ENCODE peak calls at places on chromosomes 11 and 22, in nine cellular contexts. One of them, this sample, is unnamed.

GRCh38 chr11:79314906-79315689 is 125.7 kb downstream of the TENM4 start:
- DNase-seq in SK-N-SH: no peak
- DNase-seq in pancreas: no peak
- DNase-seq in uterus: no peak
- DNase-seq in heart right ventricle: no peak
- DNase-seq in CD8-positive, alpha-beta T cell: no peak
- DNase-seq in breast epithelium: no peak
- DNase-seq in tibial nerve: no peak
- DNase-seq in HCT116: no peak
- DNase-seq in this sample: no peak

GRCh38 chr22:37744589-37744988 is 47.7 kb downstream of the TRIOBP start:
- DNase-seq in SK-N-SH: no peak
- DNase-seq in breast epithelium: no peak
- DNase-seq in tibial nerve: no peak
- DNase-seq in HCT116: no peak
- DNase-seq in uterus: no peak
- DNase-seq in pancreas: no peak
- DNase-seq in heart right ventricle: no peak
- DNase-seq in CD8-positive, alpha-beta T cell: no peak
- DNase-seq in this sample: no peak

GRCh38 chr11:64276653-64277431 is 7.6 kb downstream of the BAD start:
- DNase-seq in CD8-positive, alpha-beta T cell: no peak
- DNase-seq in SK-N-SH: no peak
- DNase-seq in heart right ventricle: no peak
- DNase-seq in tibial nerve: no peak
- DNase-seq in uterus: no peak
- DNase-seq in HCT116: no peak
- DNase-seq in pancreas: no peak
- DNase-seq in breast epithelium: no peak
- DNase-seq in this sample: no peak

GRCh38 chr22:47281126-47282106 is 519.0 kb downstream of the TBC1D22A start:
- DNase-seq in SK-N-SH: no peak
- DNase-seq in pancreas: no peak
- DNase-seq in heart right ventricle: no peak
- DNase-seq in CD8-positive, alpha-beta T cell: no peak
- DNase-seq in uterus: no peak
- DNase-seq in tibial nerve: no peak
- DNase-seq in breast epithelium: no peak
- DNase-seq in HCT116: no peak
- DNase-seq in this sample: no peak

GRCh38 chr22:40203568-40203967 is 25.8 kb downstream of the TNRC6B start:
- DNase-seq in CD8-positive, alpha-beta T cell: no peak
- DNase-seq in SK-N-SH: no peak
- DNase-seq in uterus: no peak
- DNase-seq in heart right ventricle: no peak
- DNase-seq in HCT116: no peak
- DNase-seq in pancreas: no peak
- DNase-seq in tibial nerve: no peak
- DNase-seq in breast epithelium: no peak
- DNase-seq in this sample: no peak

GRCh38 chr22:26460202-26460601 is 23.4 kb downstream of the HPS4 start:
- DNase-seq in tibial nerve: no peak
- DNase-seq in SK-N-SH: no peak
- DNase-seq in CD8-positive, alpha-beta T cell: no peak
- DNase-seq in HCT116: no peak
- DNase-seq in heart right ventricle: no peak
- DNase-seq in uterus: no peak
- DNase-seq in pancreas: no peak
- DNase-seq in breast epithelium: no peak
- DNase-seq in this sample: no peak

GRCh38 chr11:86523738-86524602 is 148.4 kb downstream of the ME3 start:
- DNase-seq in breast epithelium: no peak
- DNase-seq in CD8-positive, alpha-beta T cell: no peak
- DNase-seq in uterus: no peak
- DNase-seq in SK-N-SH: no peak
- DNase-seq in heart right ventricle: no peak
- DNase-seq in HCT116: peak; percentile 91
- DNase-seq in tibial nerve: no peak
- DNase-seq in pancreas: peak; percentile 30
- DNase-seq in this sample: no peak

GRCh38 chr11:67584881-67585873 is 1.6 kb downstream of the GSTP1 start:
- DNase-seq in CD8-positive, alpha-beta T cell: no peak
- DNase-seq in breast epithelium: no peak
- DNase-seq in heart right ventricle: no peak
- DNase-seq in SK-N-SH: peak; percentile 53
- DNase-seq in uterus: no peak
- DNase-seq in tibial nerve: no peak
- DNase-seq in pancreas: peak; percentile 58
- DNase-seq in HCT116: no peak
- DNase-seq in this sample: no peak

GRCh38 chr22:39088688-39089032 is 8.4 kb upstream of the APOBEC3H start:
- DNase-seq in pancreas: no peak
- DNase-seq in tibial nerve: no peak
- DNase-seq in uterus: no peak
- DNase-seq in SK-N-SH: no peak
- DNase-seq in breast epithelium: no peak
- DNase-seq in heart right ventricle: no peak
- DNase-seq in HCT116: no peak
- DNase-seq in CD8-positive, alpha-beta T cell: no peak
- DNase-seq in this sample: no peak

GRCh38 chr22:21916309-21916918 is 36.2 kb downstream of the PPM1F start:
- DNase-seq in SK-N-SH: peak; percentile 20
- DNase-seq in breast epithelium: no peak
- DNase-seq in heart right ventricle: no peak
- DNase-seq in uterus: no peak
- DNase-seq in HCT116: no peak
- DNase-seq in tibial nerve: no peak
- DNase-seq in CD8-positive, alpha-beta T cell: no peak
- DNase-seq in pancreas: no peak
- DNase-seq in this sample: no peak

GRCh38 chr11:443542-444199 is 1.9 kb upstream of the ANO9 start:
- DNase-seq in breast epithelium: no peak
- DNase-seq in SK-N-SH: no peak
- DNase-seq in uterus: no peak
- DNase-seq in pancreas: no peak
- DNase-seq in heart right ventricle: no peak
- DNase-seq in tibial nerve: no peak
- DNase-seq in HCT116: no peak
- DNase-seq in CD8-positive, alpha-beta T cell: no peak
- DNase-seq in this sample: no peak

GRCh38 chr22:26775394-26775793 is 118.0 kb downstream of the MIAT start:
- DNase-seq in pancreas: no peak
- DNase-seq in HCT116: no peak
- DNase-seq in CD8-positive, alpha-beta T cell: no peak
- DNase-seq in breast epithelium: no peak
- DNase-seq in tibial nerve: no peak
- DNase-seq in uterus: no peak
- DNase-seq in SK-N-SH: no peak
- DNase-seq in heart right ventricle: no peak
- DNase-seq in this sample: no peak

GRCh38 chr11:705646-706438 is at the start of gene EPS8L2:
- DNase-seq in HCT116: no peak
- DNase-seq in pancreas: peak; percentile 86
- DNase-seq in CD8-positive, alpha-beta T cell: no peak
- DNase-seq in heart right ventricle: no peak
- DNase-seq in uterus: no peak
- DNase-seq in SK-N-SH: peak; percentile 45
- DNase-seq in breast epithelium: peak; percentile 76
- DNase-seq in tibial nerve: no peak
- DNase-seq in this sample: no peak

GRCh38 chr11:119671048-119671447 is 58.0 kb downstream of the NECTIN1 start:
- DNase-seq in CD8-positive, alpha-beta T cell: no peak
- DNase-seq in SK-N-SH: peak; percentile 87
- DNase-seq in pancreas: peak; percentile 48
- DNase-seq in breast epithelium: no peak
- DNase-seq in HCT116: no peak
- DNase-seq in tibial nerve: peak; percentile 56
- DNase-seq in uterus: peak; percentile 84
- DNase-seq in heart right ventricle: peak; percentile 85
- DNase-seq in this sample: no peak

GRCh38 chr11:95487391-95487790 is 256.4 kb upstream of the SESN3 start:
- DNase-seq in uterus: no peak
- DNase-seq in tibial nerve: no peak
- DNase-seq in CD8-positive, alpha-beta T cell: no peak
- DNase-seq in pancreas: no peak
- DNase-seq in heart right ventricle: no peak
- DNase-seq in SK-N-SH: no peak
- DNase-seq in HCT116: no peak
- DNase-seq in breast epithelium: no peak
- DNase-seq in this sample: no peak

GRCh38 chr11:72720806-72721205 is 31.4 kb downstream of the ARAP1 start:
- DNase-seq in uterus: no peak
- DNase-seq in CD8-positive, alpha-beta T cell: no peak
- DNase-seq in SK-N-SH: no peak
- DNase-seq in HCT116: no peak
- DNase-seq in tibial nerve: no peak
- DNase-seq in heart right ventricle: no peak
- DNase-seq in breast epithelium: no peak
- DNase-seq in pancreas: peak; percentile 45
- DNase-seq in this sample: no peak
- H3K27ac ChIP-seq in uterus: peak overlapping the region; percentile 86
- H3K27ac ChIP-seq in CD8-positive, alpha-beta T cell: peak overlapping the region; percentile 80
- H3K27ac ChIP-seq in SK-N-SH: peak overlapping the region; percentile 96
- H3K27ac ChIP-seq in HCT116: no peak overlapping the region
- H3K27ac ChIP-seq in tibial nerve: peak overlapping the region; percentile 91
- H3K27ac ChIP-seq in heart right ventricle: peak overlapping the region; percentile 97
- H3K27ac ChIP-seq in breast epithelium: peak overlapping the region; percentile 85
- H3K27ac ChIP-seq in pancreas: peak overlapping the region; percentile 77
- H3K27ac ChIP-seq in this sample: peak overlapping the region; percentile 78

GRCh38 chr22:43956805-43957463 is 1.7 kb downstream of the SAMM50 start:
- DNase-seq in HCT116: no peak
- DNase-seq in SK-N-SH: no peak
- DNase-seq in breast epithelium: no peak
- DNase-seq in CD8-positive, alpha-beta T cell: no peak
- DNase-seq in tibial nerve: no peak
- DNase-seq in uterus: no peak
- DNase-seq in heart right ventricle: no peak
- DNase-seq in pancreas: no peak
- DNase-seq in this sample: no peak
- H3K4me3 ChIP-seq in HCT116: peak overlapping the region; percentile 95
- H3K4me3 ChIP-seq in SK-N-SH: peak overlapping the region; percentile 89
- H3K4me3 ChIP-seq in breast epithelium: peak overlapping the region; percentile 86
- H3K4me3 ChIP-seq in CD8-positive, alpha-beta T cell: no peak overlapping the region
- H3K4me3 ChIP-seq in tibial nerve: peak overlapping the region; percentile 81
- H3K4me3 ChIP-seq in uterus: no peak overlapping the region
- H3K4me3 ChIP-seq in heart right ventricle: peak overlapping the region; percentile 92
- H3K4me3 ChIP-seq in pancreas: no peak overlapping the region
- H3K4me3 ChIP-seq in this sample: no peak overlapping the region

GRCh38 chr22:46108564-46109473 is 41.5 kb upstream of the PPARA start:
- DNase-seq in pancreas: peak; percentile 82
- DNase-seq in tibial nerve: no peak
- DNase-seq in breast epithelium: no peak
- DNase-seq in CD8-positive, alpha-beta T cell: no peak
- DNase-seq in uterus: peak; percentile 72
- DNase-seq in SK-N-SH: peak; percentile 75
- DNase-seq in HCT116: no peak
- DNase-seq in heart right ventricle: peak; percentile 73
- DNase-seq in this sample: no peak
- H3K4me1 ChIP-seq in pancreas: peaks cover 61% of the 10 kb centered on the region
- H3K4me1 ChIP-seq in tibial nerve: peaks cover 81% of the 10 kb centered on the region
- H3K4me1 ChIP-seq in breast epithelium: peaks cover 64% of the 10 kb centered on the region
- H3K4me1 ChIP-seq in CD8-positive, alpha-beta T cell: no peaks in the 10 kb centered on the region
- H3K4me1 ChIP-seq in uterus: peaks cover 46% of the 10 kb centered on the region
- H3K4me1 ChIP-seq in SK-N-SH: peaks cover 43% of the 10 kb centered on the region
- H3K4me1 ChIP-seq in HCT116: peaks cover 8% of the 10 kb centered on the region
- H3K4me1 ChIP-seq in heart right ventricle: peaks cover 100% of the 10 kb centered on the region
- H3K4me1 ChIP-seq in this sample: no peaks in the 10 kb centered on the region

GRCh38 chr22:23213031-23213555 is 32.8 kb downstream of the BCR start:
- DNase-seq in tibial nerve: no peak
- DNase-seq in breast epithelium: no peak
- DNase-seq in SK-N-SH: no peak
- DNase-seq in heart right ventricle: no peak
- DNase-seq in pancreas: no peak
- DNase-seq in CD8-positive, alpha-beta T cell: no peak
- DNase-seq in uterus: no peak
- DNase-seq in HCT116: no peak
- DNase-seq in this sample: no peak
- H3K27ac ChIP-seq in tibial nerve: no peak overlapping the region
- H3K27ac ChIP-seq in breast epithelium: no peak overlapping the region
- H3K27ac ChIP-seq in SK-N-SH: peak overlapping the region; percentile 39
- H3K27ac ChIP-seq in heart right ventricle: no peak overlapping the region
- H3K27ac ChIP-seq in pancreas: no peak overlapping the region
- H3K27ac ChIP-seq in CD8-positive, alpha-beta T cell: no peak overlapping the region
- H3K27ac ChIP-seq in uterus: no peak overlapping the region
- H3K27ac ChIP-seq in HCT116: no peak overlapping the region
- H3K27ac ChIP-seq in this sample: no peak overlapping the region

GRCh38 chr11:3833461-3833860 is 7.3 kb downstream of the RHOG start:
- DNase-seq in pancreas: no peak
- DNase-seq in breast epithelium: no peak
- DNase-seq in CD8-positive, alpha-beta T cell: no peak
- DNase-seq in heart right ventricle: no peak
- DNase-seq in SK-N-SH: no peak
- DNase-seq in tibial nerve: no peak
- DNase-seq in uterus: no peak
- DNase-seq in HCT116: no peak
- DNase-seq in this sample: no peak

GRCh38 chr11:3836903-3837302 is 3.9 kb downstream of the RHOG start:
- DNase-seq in breast epithelium: no peak
- DNase-seq in tibial nerve: no peak
- DNase-seq in uterus: no peak
- DNase-seq in CD8-positive, alpha-beta T cell: peak; percentile 56
- DNase-seq in HCT116: no peak
- DNase-seq in heart right ventricle: peak; percentile 51
- DNase-seq in pancreas: no peak
- DNase-seq in SK-N-SH: no peak
- DNase-seq in this sample: peak; percentile 50

GRCh38 chr11:3834349-3835099 is 6.2 kb downstream of the RHOG start:
- DNase-seq in breast epithelium: no peak
- DNase-seq in HCT116: no peak
- DNase-seq in uterus: no peak
- DNase-seq in tibial nerve: peak; percentile 63
- DNase-seq in pancreas: no peak
- DNase-seq in SK-N-SH: no peak
- DNase-seq in heart right ventricle: no peak
- DNase-seq in CD8-positive, alpha-beta T cell: no peak
- DNase-seq in this sample: no peak

GRCh38 chr11:3835752-3836151 is 5.0 kb downstream of the RHOG start:
- DNase-seq in SK-N-SH: no peak
- DNase-seq in HCT116: no peak
- DNase-seq in tibial nerve: no peak
- DNase-seq in CD8-positive, alpha-beta T cell: no peak
- DNase-seq in pancreas: no peak
- DNase-seq in heart right ventricle: no peak
- DNase-seq in uterus: no peak
- DNase-seq in breast epithelium: no peak
- DNase-seq in this sample: no peak

DNA sequence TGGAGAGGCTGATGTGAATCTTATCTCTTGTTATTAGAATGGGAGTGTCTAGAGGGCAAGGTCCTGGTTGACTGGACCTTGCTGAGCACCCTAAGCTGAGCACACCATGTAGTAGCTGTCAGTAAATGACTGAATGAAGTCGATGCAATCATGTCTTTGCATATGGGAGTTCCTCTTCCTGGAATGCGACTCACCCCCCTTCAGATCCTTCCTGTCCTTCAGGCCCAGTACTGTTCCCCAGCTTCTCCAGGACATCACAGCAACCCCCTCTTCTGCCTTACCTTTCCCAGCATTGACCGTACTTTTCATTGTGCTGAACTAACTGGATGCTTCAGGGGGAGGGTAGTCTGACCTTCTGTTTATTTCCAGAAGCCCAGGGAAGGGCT is 5.7 kb downstream of the RHOG start:
- DNase-seq in SK-N-SH: no peak
- DNase-seq in tibial nerve: no peak
- DNase-seq in heart right ventricle: no peak
- DNase-seq in CD8-positive, alpha-beta T cell: no peak
- DNase-seq in uterus: no peak
- DNase-seq in pancreas: no peak
- DNase-seq in breast epithelium: no peak
- DNase-seq in HCT116: no peak
- DNase-seq in this sample: no peak
- H3K4me3 ChIP-seq in SK-N-SH: no peak overlapping the region
- H3K4me3 ChIP-seq in tibial nerve: no peak overlapping the region
- H3K4me3 ChIP-seq in heart right ventricle: no peak overlapping the region
- H3K4me3 ChIP-seq in CD8-positive, alpha-beta T cell: peak overlapping the region; percentile 26
- H3K4me3 ChIP-seq in uterus: no peak overlapping the region
- H3K4me3 ChIP-seq in pancreas: no peak overlapping the region
- H3K4me3 ChIP-seq in breast epithelium: no peak overlapping the region
- H3K4me3 ChIP-seq in HCT116: no peak overlapping the region
- H3K4me3 ChIP-seq in this sample: peak overlapping the region; percentile 38